ENCODE peak calls at places on chromosomes 16 and 17, in nine cellular contexts. T is HS-27A; K is A549; Q is NCI-H146; X is GM23338; S is effector CD4-positive, alpha-beta T cell; E is HAP-1; I is cardiac septum; U is AG09309. C is an unnamed sample.

GRCh38 chr17:16440814-16441629 is 25.7 kb downstream of the TRPV2 start:
- DNase-seq in T (no peak), K (no peak), Q (no peak), X (no peak), S (no peak), E (no peak), I (no peak), U (no peak), C (no peak)

GRCh38 chr17:81930142-81931125 is 2.9 kb upstream of the MAFG start:
- DNase-seq in T (no peak), K (no peak), Q (no peak), X (no peak), S (no peak), E (no peak), I (no peak), U (no peak), C (no peak)

GRCh38 chr16:2775765-2776499 is 1.1 kb downstream of the ELOB start:
- DNase-seq in T (no peak), K (no peak), Q (no peak), X (no peak), S (no peak), E (no peak), I (peak; percentile 38), U (no peak), C (no peak)

GRCh38 chr16:50282010-50282538 is 15.7 kb downstream of the ADCY7 start:
- DNase-seq in T (no peak), K (no peak), Q (no peak), X (no peak), S (peak; percentile 43), E (no peak), I (peak; percentile 93), U (no peak), C (no peak)

GRCh38 chr17:65558683-65559311 is 2.7 kb downstream of the AXIN2 start:
- DNase-seq in T (no peak), K (no peak), Q (no peak), X (peak; percentile 59), S (no peak), E (peak; percentile 20), I (no peak), U (no peak), C (no peak)

GRCh38 chr17:1515640-1516402 is 591 bp downstream of the INPP5K start:
- DNase-seq in T (peak; percentile 48), K (peak; percentile 91), Q (peak; percentile 63), X (peak; percentile 95), S (peak; percentile 39), E (peak; percentile 69), I (no peak), U (peak; percentile 66), C (peak; percentile 86)

GRCh38 chr17:66900126-66901010 is 64.1 kb upstream of the CACNG4 start:
- DNase-seq in T (no peak), K (peak; percentile 32), Q (no peak), X (no peak), S (no peak), E (no peak), I (no peak), U (no peak), C (peak; percentile 26)

GRCh38 chr17:4566785-4567184 is 6.4 kb upstream of the GGT6 start:
- DNase-seq in T (no peak), K (peak; percentile 94), Q (peak; percentile 71), X (peak; percentile 94), S (no peak), E (peak; percentile 84), I (no peak), U (no peak), C (peak; percentile 65)

GRCh38 chr17:2074919-2075318 is 20.0 kb downstream of the HIC1 start:
- DNase-seq in T (no peak), K (no peak), Q (no peak), X (no peak), S (no peak), E (no peak), I (no peak), U (no peak), C (no peak)

GRCh38 chr17:31216053-31216751 is 80.8 kb downstream of the OMG start:
- DNase-seq in T (peak; percentile 29), K (peak; percentile 23), Q (peak; percentile 40), X (peak; percentile 77), S (no peak), E (peak; percentile 24), I (no peak), U (peak; percentile 98), C (peak; percentile 25)

GRCh38 chr17:81113158-81113724 is 52.1 kb upstream of the PVALEF start:
- DNase-seq in T (no peak), K (no peak), Q (no peak), X (no peak), S (no peak), E (no peak), I (no peak), U (no peak), C (no peak)

GRCh38 chr17:79034931-79035485 is 11.0 kb downstream of the C1QTNF1 start:
- DNase-seq in T (no peak), K (no peak), Q (peak; percentile 14), X (no peak), S (no peak), E (no peak), I (peak; percentile 46), U (no peak), C (no peak)

GRCh38 chr17:65191805-65192740 is 54.9 kb downstream of the RGS9 start:
- DNase-seq in T (peak; percentile 47), K (peak; percentile 43), Q (peak; percentile 69), X (no peak), S (no peak), E (no peak), I (no peak), U (no peak), C (no peak)